ENCODE peak calls at places on chromosomes 5 and 9, in seven cellular contexts. R is T47D, O is T-helper 2 cell, L is GM04504, U is GM03348, N is NAMALWA, G is HT-29. T is an unnamed sample.

GRCh38 chr5:127041571-127041970 is 11.2 kb upstream of the MARCHF3 start:
- DNase-seq in R (no peak), O (no peak), L (no peak), U (peak; percentile 25), N (no peak), G (no peak), T (peak; percentile 49)

GRCh38 chr5:5132185-5132584 is 7.9 kb upstream of the ADAMTS16 start:
- DNase-seq in R (no peak), O (no peak), L (no peak), U (no peak), N (no peak), G (no peak), T (no peak)

GRCh38 chr5:87195104-87195581 is 72.5 kb upstream of the RASA1 start:
- DNase-seq in R (no peak), O (peak; percentile 10), L (no peak), U (peak; percentile 73), N (no peak), G (no peak), T (peak; percentile 46)

GRCh38 chr9:111099199-111100005 is 61.1 kb upstream of the LPAR1 start:
- DNase-seq in R (no peak), O (no peak), L (no peak), U (no peak), N (no peak), G (no peak), T (no peak)

GRCh38 chr9:134551176-134551575 is 90.4 kb upstream of the COL5A1 start:
- DNase-seq in R (no peak), O (no peak), L (no peak), U (no peak), N (no peak), G (no peak), T (no peak)

GRCh38 chr5:10091701-10092100 is 158.0 kb downstream of the ATPSCKMT start:
- DNase-seq in R (no peak), O (no peak), L (no peak), U (no peak), N (no peak), G (no peak), T (no peak)

GRCh38 chr5:59893436-59894227 is at the start of gene PDE4D:
- DNase-seq in R (peak; percentile 94), O (peak; percentile 7), L (peak; percentile 39), U (peak; percentile 86), N (no peak), G (no peak), T (no peak)

GRCh38 chr9:83451308-83451707 is 86.9 kb downstream of the FRMD3 start:
- DNase-seq in R (peak; percentile 13), O (no peak), L (no peak), U (no peak), N (no peak), G (no peak), T (no peak)

GRCh38 chr9:98222885-98223640 is 30.6 kb upstream of the CORO2A start:
- DNase-seq in R (peak; percentile 26), O (no peak), L (peak; percentile 99), U (peak; percentile 95), N (no peak), G (peak; percentile 65), T (no peak)

GRCh38 chr9:132447346-132447745 is 37.3 kb downstream of the CFAP77 start:
- DNase-seq in R (no peak), O (no peak), L (no peak), U (no peak), N (no peak), G (no peak), T (no peak)

GRCh38 chr9:114005371-114006154 is 72.5 kb downstream of the AMBP start:
- DNase-seq in R (no peak), O (no peak), L (no peak), U (no peak), N (no peak), G (no peak), T (no peak)